ENCODE peak calls at places on chromosomes 3 and 15, in six cellular contexts. E is GM06990; K is stimulated activated CD4-positive, alpha-beta T cell treated with anti-CD3 and anti-CD28 coated beads, Interleukin-2, amount 100 ng/mL, for 48 hours; Y is H9; O is neural crest cell; W is MM.1S. V is an unnamed sample.
A peak's percentile ranks its signal among the peaks of the same experiment; 100 is the strongest.

GRCh38 chr3:49378249-49378899 is 20.2 kb upstream of the GPX1 start:
- DNase-seq in K (no peak), Y (no peak), E (no peak), W (no peak), O (no peak), V (no peak)

GRCh38 chr15:100433304-100433703 is 91.5 kb upstream of the ADAMTS17 start:
- DNase-seq in W (no peak), K (no peak), O (no peak), Y (no peak), E (no peak), V (no peak)

GRCh38 chr3:191762323-191762960 is 301.5 kb downstream of the PYDC2 start:
- DNase-seq in Y (no peak), K (no peak), W (no peak), O (no peak), E (no peak), V (peak; percentile 84)

GRCh38 chr3:123750659-123751420 is 133.3 kb downstream of the MYLK start:
- DNase-seq in O (no peak), Y (peak; percentile 48), E (no peak), W (no peak), K (no peak), V (no peak)

GRCh38 chr3:180049391-180049790 is 12.7 kb upstream of the PEX5L start:
- DNase-seq in Y (no peak), K (no peak), W (no peak), E (no peak), O (no peak), V (no peak)

GRCh38 chr15:65004993-65005392 is 15.3 kb upstream of the SPG21 start:
- DNase-seq in O (no peak), W (no peak), K (no peak), Y (no peak), E (no peak), V (no peak)

GRCh38 chr3:145981057-145981456 is 179.9 kb downstream of the PLOD2 start:
- DNase-seq in E (no peak), Y (no peak), W (no peak), O (no peak), K (no peak), V (no peak)

GRCh38 chr15:42009474-42009873 is 11.4 kb downstream of the PLA2G4E start:
- DNase-seq in K (no peak), W (no peak), O (no peak), E (no peak), Y (no peak), V (no peak)

GRCh38 chr3:159418571-159419526 is 569.8 kb upstream of the IL12A start:
- DNase-seq in Y (no peak), E (no peak), O (no peak), K (no peak), W (no peak), V (no peak)

GRCh38 chr3:173993299-173993698 is 595.8 kb downstream of the NLGN1 start:
- DNase-seq in E (no peak), O (no peak), Y (no peak), K (no peak), W (no peak), V (no peak)

GRCh38 chr15:45118996-45119395 is 4.9 kb downstream of the DUOXA2 start:
- DNase-seq in K (no peak), O (no peak), E (no peak), Y (no peak), W (no peak), V (no peak)

GRCh38 chr3:47949979-47950378 is 66.2 kb downstream of the MAP4 start:
- DNase-seq in W (no peak), K (no peak), E (no peak), O (no peak), Y (no peak), V (no peak)

GRCh38 chr3:39531066-39531465 is 63.6 kb downstream of the MOBP start:
- DNase-seq in K (no peak), Y (no peak), O (no peak), E (no peak), W (no peak), V (no peak)

GRCh38 chr15:90660195-90660995 is 56.8 kb upstream of the BLM start:
- DNase-seq in K (peak; percentile 63), O (no peak), Y (peak; percentile 41), W (peak; percentile 59), E (peak; percentile 84), V (no peak)

GRCh38 chr3:111929484-111929883 is 49.3 kb upstream of the ABHD10 start:
- DNase-seq in E (no peak), O (no peak), Y (no peak), K (no peak), W (no peak), V (no peak)

GRCh38 chr3:186260726-186261125 is 101.3 kb downstream of the DGKG start:
- DNase-seq in Y (no peak), K (no peak), E (no peak), O (no peak), W (no peak), V (no peak)

GRCh38 chr15:31271706-31272557 is 54.7 kb upstream of the KLF13 start:
- DNase-seq in W (no peak), E (no peak), K (no peak), O (no peak), Y (peak; percentile 18), V (no peak)

GRCh38 chr3:52039426-52039825 is 16.9 kb downstream of the DUSP7 start:
- DNase-seq in E (no peak), W (no peak), Y (no peak), K (no peak), O (no peak), V (no peak)

GRCh38 chr15:64267331-64267973 is 88.5 kb downstream of the CSNK1G1 start:
- DNase-seq in W (no peak), Y (no peak), E (no peak), K (no peak), O (no peak), V (no peak)

GRCh38 chr3:75042941-75043340 is 428.5 kb upstream of the CNTN3 start:
- DNase-seq in K (no peak), E (no peak), O (no peak), Y (peak; percentile 45), W (no peak), V (no peak)

GRCh38 chr15:74383695-74384565 is 16.5 kb upstream of the CYP11A1 start:
- DNase-seq in Y (no peak), W (peak; percentile 89), K (no peak), E (peak; percentile 87), O (no peak), V (no peak)

GRCh38 chr3:127264292-127264691 is 23.6 kb downstream of the PRR20G start:
- DNase-seq in O (no peak), Y (no peak), K (no peak), E (no peak), W (no peak), V (no peak)

GRCh38 chr3:65927576-65927975 is 111.1 kb downstream of the MAGI1 start:
- DNase-seq in K (no peak), W (no peak), O (no peak), Y (no peak), E (no peak), V (no peak)

GRCh38 chr3:130576571-130577266 is 59.7 kb downstream of the COL6A6 start:
- DNase-seq in O (no peak), Y (no peak), K (no peak), W (no peak), E (no peak), V (no peak)

GRCh38 chr3:43423142-43423541 is 136.8 kb downstream of the SNRK start:
- DNase-seq in E (no peak), Y (no peak), K (no peak), O (no peak), W (no peak), V (no peak)

GRCh38 chr3:11610044-11610671 is 33.6 kb downstream of the VGLL4 start:
- DNase-seq in E (no peak), K (no peak), W (no peak), O (peak; percentile 69), Y (no peak), V (no peak)

GRCh38 chr3:193959861-193960260 is 176.1 kb upstream of the HES1 start:
- DNase-seq in W (no peak), E (no peak), O (no peak), Y (no peak), K (no peak), V (no peak)